ENCODE peak calls at places on chromosomes 13 and 19, in ten cellular contexts. One of them, this sample, is unnamed.

GRCh38 chr13:94384217-94384905 is 95.1 kb downstream of the DCT start:
- DNase-seq in foreskin fibroblast: no peak
- DNase-seq in Caco-2: no peak
- DNase-seq in body of pancreas: no peak
- DNase-seq in LNCaP clone FGC: no peak
- DNase-seq in heart right ventricle: no peak
- DNase-seq in cardiac muscle cell: no peak
- DNase-seq in psoas muscle: no peak
- DNase-seq in astrocyte: no peak
- DNase-seq in cardiac fibroblast: no peak
- DNase-seq in this sample: no peak

GRCh38 chr13:101452519-101453485 is at the start of gene ITGBL1:
- DNase-seq in foreskin fibroblast: peak
- DNase-seq in Caco-2: no peak
- DNase-seq in body of pancreas: no peak
- DNase-seq in LNCaP clone FGC: no peak
- DNase-seq in heart right ventricle: peak
- DNase-seq in cardiac muscle cell: no peak
- DNase-seq in psoas muscle: peak
- DNase-seq in astrocyte: no peak
- DNase-seq in cardiac fibroblast: peak
- DNase-seq in this sample: no peak

GRCh38 chr13:112065521-112065866 is 1.5 kb upstream of the SOX1 start:
- DNase-seq in foreskin fibroblast: no peak
- DNase-seq in Caco-2: no peak
- DNase-seq in body of pancreas: no peak
- DNase-seq in LNCaP clone FGC: no peak
- DNase-seq in heart right ventricle: no peak
- DNase-seq in cardiac muscle cell: no peak
- DNase-seq in psoas muscle: no peak
- DNase-seq in astrocyte: no peak
- DNase-seq in cardiac fibroblast: no peak
- DNase-seq in this sample: no peak

GRCh38 chr13:98821372-98822237 is 69.1 kb upstream of the SLC15A1 start:
- DNase-seq in foreskin fibroblast: peak
- DNase-seq in Caco-2: peak
- DNase-seq in body of pancreas: no peak
- DNase-seq in LNCaP clone FGC: peak
- DNase-seq in heart right ventricle: no peak
- DNase-seq in cardiac muscle cell: peak
- DNase-seq in psoas muscle: no peak
- DNase-seq in astrocyte: peak
- DNase-seq in cardiac fibroblast: peak
- DNase-seq in this sample: no peak

GRCh38 chr19:51688665-51689571 is 4.2 kb upstream of the SPACA6 start:
- DNase-seq in foreskin fibroblast: peak
- DNase-seq in Caco-2: peak
- DNase-seq in body of pancreas: peak
- DNase-seq in LNCaP clone FGC: peak
- DNase-seq in heart right ventricle: peak
- DNase-seq in cardiac muscle cell: peak
- DNase-seq in psoas muscle: peak
- DNase-seq in astrocyte: peak
- DNase-seq in cardiac fibroblast: peak
- DNase-seq in this sample: peak

GRCh38 chr13:41960195-41960699 is 662 bp downstream of the VWA8 start:
- DNase-seq in foreskin fibroblast: peak
- DNase-seq in Caco-2: no peak
- DNase-seq in body of pancreas: peak
- DNase-seq in LNCaP clone FGC: no peak
- DNase-seq in heart right ventricle: no peak
- DNase-seq in cardiac muscle cell: peak
- DNase-seq in psoas muscle: no peak
- DNase-seq in astrocyte: peak
- DNase-seq in cardiac fibroblast: peak
- DNase-seq in this sample: no peak

GRCh38 chr13:94228781-94229180 is 250.7 kb downstream of the DCT start:
- DNase-seq in foreskin fibroblast: no peak
- DNase-seq in Caco-2: no peak
- DNase-seq in body of pancreas: no peak
- DNase-seq in LNCaP clone FGC: no peak
- DNase-seq in heart right ventricle: no peak
- DNase-seq in cardiac muscle cell: no peak
- DNase-seq in psoas muscle: no peak
- DNase-seq in astrocyte: no peak
- DNase-seq in cardiac fibroblast: peak
- DNase-seq in this sample: peak

GRCh38 chr13:84366484-84366883 is 484.2 kb upstream of the SLITRK1 start:
- DNase-seq in foreskin fibroblast: peak
- DNase-seq in Caco-2: no peak
- DNase-seq in body of pancreas: no peak
- DNase-seq in LNCaP clone FGC: no peak
- DNase-seq in heart right ventricle: no peak
- DNase-seq in cardiac muscle cell: no peak
- DNase-seq in psoas muscle: no peak
- DNase-seq in astrocyte: peak
- DNase-seq in cardiac fibroblast: peak
- DNase-seq in this sample: no peak

GRCh38 chr13:99468971-99469545 is 32.2 kb upstream of the TM9SF2 start:
- DNase-seq in foreskin fibroblast: peak
- DNase-seq in Caco-2: no peak
- DNase-seq in body of pancreas: no peak
- DNase-seq in LNCaP clone FGC: no peak
- DNase-seq in heart right ventricle: no peak
- DNase-seq in cardiac muscle cell: no peak
- DNase-seq in psoas muscle: no peak
- DNase-seq in astrocyte: no peak
- DNase-seq in cardiac fibroblast: peak
- DNase-seq in this sample: no peak

GRCh38 chr13:97256343-97256783 is 34.2 kb downstream of the MBNL2 start:
- DNase-seq in foreskin fibroblast: peak
- DNase-seq in Caco-2: peak
- DNase-seq in body of pancreas: peak
- DNase-seq in LNCaP clone FGC: no peak
- DNase-seq in heart right ventricle: no peak
- DNase-seq in cardiac muscle cell: no peak
- DNase-seq in psoas muscle: no peak
- DNase-seq in astrocyte: peak
- DNase-seq in cardiac fibroblast: peak
- DNase-seq in this sample: peak

GRCh38 chr19:46745521-46746280 is at the start of gene FKRP:
- DNase-seq in foreskin fibroblast: peak
- DNase-seq in Caco-2: peak
- DNase-seq in body of pancreas: no peak
- DNase-seq in LNCaP clone FGC: no peak
- DNase-seq in heart right ventricle: peak
- DNase-seq in cardiac muscle cell: peak
- DNase-seq in psoas muscle: no peak
- DNase-seq in astrocyte: no peak
- DNase-seq in cardiac fibroblast: no peak
- DNase-seq in this sample: no peak

GRCh38 chr13:40624338-40624737 is 42.1 kb downstream of the FOXO1 start:
- DNase-seq in foreskin fibroblast: peak
- DNase-seq in Caco-2: no peak
- DNase-seq in body of pancreas: no peak
- DNase-seq in LNCaP clone FGC: no peak
- DNase-seq in heart right ventricle: no peak
- DNase-seq in cardiac muscle cell: no peak
- DNase-seq in psoas muscle: peak
- DNase-seq in astrocyte: peak
- DNase-seq in cardiac fibroblast: peak
- DNase-seq in this sample: peak

DNA sequence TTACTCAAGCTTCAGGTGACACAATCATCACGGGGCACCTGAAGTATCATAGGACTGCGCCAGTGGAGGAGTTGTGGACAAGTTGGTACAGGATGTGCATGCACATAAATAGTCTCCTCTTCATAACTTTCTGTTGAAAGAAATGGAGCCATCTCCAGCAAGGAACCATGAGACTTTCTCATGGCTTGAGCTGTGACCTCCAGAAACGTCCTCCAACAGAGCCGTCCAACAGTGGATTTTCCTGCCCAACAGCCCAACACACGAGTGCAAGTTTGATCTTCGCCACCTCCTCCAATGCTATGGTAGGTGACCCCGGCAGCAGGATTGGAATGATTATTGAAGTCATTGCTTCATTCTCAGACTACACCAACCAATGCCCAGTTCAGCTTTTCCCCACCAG is 105.1 kb upstream of the ZNF507 start:
- DNase-seq in foreskin fibroblast: no peak
- DNase-seq in Caco-2: no peak
- DNase-seq in body of pancreas: no peak
- DNase-seq in LNCaP clone FGC: no peak
- DNase-seq in heart right ventricle: no peak
- DNase-seq in cardiac muscle cell: no peak
- DNase-seq in psoas muscle: no peak
- DNase-seq in astrocyte: no peak
- DNase-seq in cardiac fibroblast: no peak
- DNase-seq in this sample: no peak
- H3K4me3 ChIP-seq in foreskin fibroblast: no peak
- H3K4me3 ChIP-seq in Caco-2: no peak
- H3K4me3 ChIP-seq in body of pancreas: no peak
- H3K4me3 ChIP-seq in LNCaP clone FGC: no peak
- H3K4me3 ChIP-seq in heart right ventricle: no peak
- H3K4me3 ChIP-seq in cardiac muscle cell: no peak
- H3K4me3 ChIP-seq in psoas muscle: no peak
- H3K4me3 ChIP-seq in astrocyte: no peak
- H3K4me3 ChIP-seq in cardiac fibroblast: no peak
- H3K4me3 ChIP-seq in this sample: no peak

DNA sequence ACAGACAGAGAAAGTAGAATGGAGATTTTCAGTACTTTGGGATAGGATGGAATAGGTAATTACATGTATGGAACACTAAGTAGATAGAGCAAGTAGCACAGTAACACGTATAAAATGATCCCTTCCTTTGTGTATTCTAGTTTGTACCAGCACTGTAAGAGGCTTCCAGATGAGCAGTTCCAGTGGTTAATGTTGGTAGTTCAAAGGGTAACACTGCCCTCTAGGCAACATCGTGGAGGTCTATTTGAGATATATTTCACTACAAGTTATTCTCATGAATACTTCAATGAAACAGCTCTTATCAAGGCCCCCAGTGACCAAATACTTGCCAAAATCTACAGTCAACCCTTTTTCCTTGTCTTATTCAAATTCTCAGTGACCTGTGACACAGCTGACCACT is 13.5 kb upstream of the ZNF563 start:
- DNase-seq in foreskin fibroblast: peak
- DNase-seq in Caco-2: no peak
- DNase-seq in body of pancreas: no peak
- DNase-seq in LNCaP clone FGC: no peak
- DNase-seq in heart right ventricle: no peak
- DNase-seq in cardiac muscle cell: no peak
- DNase-seq in psoas muscle: no peak
- DNase-seq in astrocyte: no peak
- DNase-seq in cardiac fibroblast: peak
- DNase-seq in this sample: no peak
- TF ChIP-seq CTCF in foreskin fibroblast: no peak
- TF ChIP-seq CTCF in Caco-2: no peak
- TF ChIP-seq CTCF in body of pancreas: no peak
- TF ChIP-seq CTCF in LNCaP clone FGC: no peak
- TF ChIP-seq CTCF in heart right ventricle: no peak
- TF ChIP-seq CTCF in cardiac muscle cell: no peak
- TF ChIP-seq CTCF in psoas muscle: no peak
- TF ChIP-seq CTCF in astrocyte: no peak
- TF ChIP-seq CTCF in cardiac fibroblast: no peak
- TF ChIP-seq CTCF in this sample: no peak

GRCh38 chr13:108215428-108215827 is at the start of gene LIG4:
- DNase-seq in foreskin fibroblast: peak
- DNase-seq in Caco-2: peak
- DNase-seq in body of pancreas: peak
- DNase-seq in LNCaP clone FGC: peak
- DNase-seq in heart right ventricle: peak
- DNase-seq in cardiac muscle cell: peak
- DNase-seq in psoas muscle: peak
- DNase-seq in astrocyte: peak
- DNase-seq in cardiac fibroblast: peak
- DNase-seq in this sample: peak

GRCh38 chr13:108214511-108215383 is 589 bp downstream of the LIG4 start:
- DNase-seq in foreskin fibroblast: no peak
- DNase-seq in Caco-2: no peak
- DNase-seq in body of pancreas: peak
- DNase-seq in LNCaP clone FGC: no peak
- DNase-seq in heart right ventricle: peak
- DNase-seq in cardiac muscle cell: peak
- DNase-seq in psoas muscle: peak
- DNase-seq in astrocyte: no peak
- DNase-seq in cardiac fibroblast: no peak
- DNase-seq in this sample: no peak

GRCh38 chr13:108218044-108218974 is at the start of gene ABHD13:
- DNase-seq in foreskin fibroblast: peak
- DNase-seq in Caco-2: peak
- DNase-seq in body of pancreas: peak
- DNase-seq in LNCaP clone FGC: peak
- DNase-seq in heart right ventricle: peak
- DNase-seq in cardiac muscle cell: peak
- DNase-seq in psoas muscle: peak
- DNase-seq in astrocyte: peak
- DNase-seq in cardiac fibroblast: peak
- DNase-seq in this sample: peak

GRCh38 chr13:108212901-108213300 is 2.4 kb downstream of the LIG4 start:
- DNase-seq in foreskin fibroblast: no peak
- DNase-seq in Caco-2: no peak
- DNase-seq in body of pancreas: no peak
- DNase-seq in LNCaP clone FGC: no peak
- DNase-seq in heart right ventricle: no peak
- DNase-seq in cardiac muscle cell: no peak
- DNase-seq in psoas muscle: no peak
- DNase-seq in astrocyte: no peak
- DNase-seq in cardiac fibroblast: no peak
- DNase-seq in this sample: no peak

GRCh38 chr13:108213946-108214345 is 1.4 kb downstream of the LIG4 start:
- DNase-seq in foreskin fibroblast: no peak
- DNase-seq in Caco-2: no peak
- DNase-seq in body of pancreas: no peak
- DNase-seq in LNCaP clone FGC: no peak
- DNase-seq in heart right ventricle: no peak
- DNase-seq in cardiac muscle cell: no peak
- DNase-seq in psoas muscle: no peak
- DNase-seq in astrocyte: peak
- DNase-seq in cardiac fibroblast: peak
- DNase-seq in this sample: no peak
- H3K4me3 ChIP-seq in foreskin fibroblast: peak
- H3K4me3 ChIP-seq in Caco-2: no peak
- H3K4me3 ChIP-seq in body of pancreas: no peak
- H3K4me3 ChIP-seq in LNCaP clone FGC: no peak
- H3K4me3 ChIP-seq in heart right ventricle: no peak
- H3K4me3 ChIP-seq in cardiac muscle cell: peak
- H3K4me3 ChIP-seq in psoas muscle: peak
- H3K4me3 ChIP-seq in astrocyte: peak
- H3K4me3 ChIP-seq in cardiac fibroblast: peak
- H3K4me3 ChIP-seq in this sample: peak

DNA sequence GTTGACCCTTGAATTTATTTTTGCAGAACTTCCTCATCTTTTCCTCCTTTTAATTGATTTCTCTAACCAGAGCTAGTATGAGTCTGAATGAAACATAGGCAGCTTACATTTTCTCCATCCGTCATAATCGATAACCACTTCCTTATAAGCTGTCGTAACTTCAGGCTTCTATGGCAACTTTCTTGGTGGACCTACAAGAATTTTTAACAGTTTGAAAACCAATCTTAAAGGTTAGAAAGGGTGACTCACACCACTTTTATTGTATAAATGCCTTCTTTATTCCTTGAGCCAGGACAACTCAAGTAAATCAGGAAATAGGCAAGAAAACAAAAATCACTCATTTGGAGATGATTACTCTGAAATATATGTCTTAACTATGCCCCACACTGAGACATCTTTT is 105.7 kb upstream of the KL start:
- DNase-seq in foreskin fibroblast: peak
- DNase-seq in Caco-2: no peak
- DNase-seq in body of pancreas: no peak
- DNase-seq in LNCaP clone FGC: no peak
- DNase-seq in heart right ventricle: no peak
- DNase-seq in cardiac muscle cell: no peak
- DNase-seq in psoas muscle: no peak
- DNase-seq in astrocyte: no peak
- DNase-seq in cardiac fibroblast: no peak
- DNase-seq in this sample: no peak
- TF ChIP-seq CTCF in foreskin fibroblast: no peak
- TF ChIP-seq CTCF in Caco-2: no peak
- TF ChIP-seq CTCF in body of pancreas: no peak
- TF ChIP-seq CTCF in LNCaP clone FGC: no peak
- TF ChIP-seq CTCF in heart right ventricle: no peak
- TF ChIP-seq CTCF in cardiac muscle cell: no peak
- TF ChIP-seq CTCF in psoas muscle: no peak
- TF ChIP-seq CTCF in astrocyte: no peak
- TF ChIP-seq CTCF in cardiac fibroblast: no peak
- TF ChIP-seq CTCF in this sample: no peak

This sample was measured in AG09309.